ENCODE peak calls at places on chromosomes 13 and 19, in four cellular contexts. One of them, this sample, is unnamed.

GRCh38 chr13:113729329-113730019 is 29.6 kb upstream of the TMEM255B start:
- DNase-seq in neural progenitor cell: no peak
- DNase-seq in MM.1S: no peak
- DNase-seq in fibroblast of lung: no peak
- DNase-seq in this sample: no peak

GRCh38 chr19:17404015-17404414 is 1.4 kb downstream of the BST2 start:
- DNase-seq in MM.1S: no peak
- DNase-seq in neural progenitor cell: no peak
- DNase-seq in fibroblast of lung: no peak
- DNase-seq in this sample: no peak

GRCh38 chr19:39145180-39145953 is 19.8 kb downstream of the PAK4 start:
- DNase-seq in neural progenitor cell: no peak
- DNase-seq in fibroblast of lung: no peak
- DNase-seq in MM.1S: no peak
- DNase-seq in this sample: no peak

GRCh38 chr19:288911-289310 is 2.3 kb downstream of the PLPP2 start:
- DNase-seq in MM.1S: no peak
- DNase-seq in neural progenitor cell: no peak
- DNase-seq in fibroblast of lung: no peak
- DNase-seq in this sample: no peak

GRCh38 chr13:91211548-91211947 is 135.9 kb upstream of the MIR17HG start:
- DNase-seq in MM.1S: no peak
- DNase-seq in fibroblast of lung: no peak
- DNase-seq in neural progenitor cell: no peak
- DNase-seq in this sample: no peak

GRCh38 chr19:8097198-8097597 is 44.6 kb downstream of the CCL25 start:
- DNase-seq in neural progenitor cell: no peak
- DNase-seq in fibroblast of lung: no peak
- DNase-seq in MM.1S: no peak
- DNase-seq in this sample: no peak

GRCh38 chr19:51055866-51056265 is 9.0 kb downstream of the KLK13 start:
- DNase-seq in neural progenitor cell: no peak
- DNase-seq in fibroblast of lung: no peak
- DNase-seq in MM.1S: no peak
- DNase-seq in this sample: no peak

GRCh38 chr19:39351537-39352037 is 9.4 kb downstream of the SAMD4B start:
- DNase-seq in fibroblast of lung: peak
- DNase-seq in MM.1S: peak
- DNase-seq in neural progenitor cell: no peak
- DNase-seq in this sample: peak

GRCh38 chr19:55679343-55680257 is 4.6 kb downstream of the EPN1 start:
- DNase-seq in fibroblast of lung: no peak
- DNase-seq in MM.1S: no peak
- DNase-seq in neural progenitor cell: no peak
- DNase-seq in this sample: peak

GRCh38 chr19:48396010-48396870 is 2.8 kb downstream of the GRIN2D start:
- DNase-seq in fibroblast of lung: no peak
- DNase-seq in MM.1S: no peak
- DNase-seq in neural progenitor cell: peak
- DNase-seq in this sample: no peak

GRCh38 chr13:105363747-105364177 is 1171.7 kb downstream of the EFNB2 start:
- DNase-seq in neural progenitor cell: peak
- DNase-seq in fibroblast of lung: peak
- DNase-seq in MM.1S: no peak
- DNase-seq in this sample: no peak

GRCh38 chr13:91724591-91724990 is 326.2 kb downstream of the GPC5 start:
- DNase-seq in MM.1S: no peak
- DNase-seq in fibroblast of lung: no peak
- DNase-seq in neural progenitor cell: no peak
- DNase-seq in this sample: no peak

GRCh38 chr13:50168803-50169202 is 153.6 kb downstream of the KCNRG start:
- DNase-seq in neural progenitor cell: no peak
- DNase-seq in MM.1S: no peak
- DNase-seq in fibroblast of lung: no peak
- DNase-seq in this sample: no peak

GRCh38 chr13:23851106-23851505 is 38.1 kb downstream of the MIPEP start:
- DNase-seq in MM.1S: no peak
- DNase-seq in fibroblast of lung: peak
- DNase-seq in neural progenitor cell: no peak
- DNase-seq in this sample: no peak

GRCh38 chr13:67740871-67741475 is 510.8 kb upstream of the PCDH9 start:
- DNase-seq in neural progenitor cell: no peak
- DNase-seq in MM.1S: no peak
- DNase-seq in fibroblast of lung: peak
- DNase-seq in this sample: no peak

GRCh38 chr19:12790628-12791344 is 500 bp upstream of the JUNB start:
- DNase-seq in fibroblast of lung: no peak
- DNase-seq in MM.1S: no peak
- DNase-seq in neural progenitor cell: peak
- DNase-seq in this sample: no peak

GRCh38 chr13:26629260-26629659 is 71.8 kb downstream of the WASF3 start:
- DNase-seq in neural progenitor cell: no peak
- DNase-seq in MM.1S: no peak
- DNase-seq in fibroblast of lung: no peak
- DNase-seq in this sample: no peak

GRCh38 chr13:75762066-75762937 is 126.2 kb downstream of the LMO7 start:
- DNase-seq in MM.1S: peak
- DNase-seq in neural progenitor cell: no peak
- DNase-seq in fibroblast of lung: peak
- DNase-seq in this sample: peak

GRCh38 chr13:75788494-75788991 is 152.4 kb downstream of the LMO7 start:
- DNase-seq in neural progenitor cell: no peak
- DNase-seq in MM.1S: no peak
- DNase-seq in fibroblast of lung: peak
- DNase-seq in this sample: no peak

GRCh38 chr19:41570179-41570578 is 5.8 kb upstream of the CEACAM21 start:
- DNase-seq in neural progenitor cell: no peak
- DNase-seq in fibroblast of lung: no peak
- DNase-seq in MM.1S: no peak
- DNase-seq in this sample: no peak

GRCh38 chr19:16233836-16234551 is 36.3 kb downstream of the AP1M1 start:
- DNase-seq in MM.1S: no peak
- DNase-seq in neural progenitor cell: no peak
- DNase-seq in fibroblast of lung: no peak
- DNase-seq in this sample: no peak

GRCh38 chr13:110413311-110414040 is 106.4 kb downstream of the COL4A2 start:
- DNase-seq in MM.1S: no peak
- DNase-seq in neural progenitor cell: no peak
- DNase-seq in fibroblast of lung: no peak
- DNase-seq in this sample: no peak

GRCh38 chr13:66405908-66406802 is 824.0 kb downstream of the PCDH9 start:
- DNase-seq in neural progenitor cell: peak
- DNase-seq in fibroblast of lung: peak
- DNase-seq in MM.1S: no peak
- DNase-seq in this sample: no peak

GRCh38 chr13:22665531-22665930 is 515.2 kb upstream of the SGCG start:
- DNase-seq in MM.1S: no peak
- DNase-seq in neural progenitor cell: no peak
- DNase-seq in fibroblast of lung: no peak
- DNase-seq in this sample: no peak

GRCh38 chr19:12782174-12782423 is 6.7 kb upstream of the HOOK2 start:
- DNase-seq in neural progenitor cell: no peak
- DNase-seq in fibroblast of lung: no peak
- DNase-seq in MM.1S: no peak
- DNase-seq in this sample: no peak

GRCh38 chr13:74573654-74574053 is 439.4 kb upstream of the KLF12 start:
- DNase-seq in MM.1S: no peak
- DNase-seq in fibroblast of lung: no peak
- DNase-seq in neural progenitor cell: peak
- DNase-seq in this sample: no peak

GRCh38 chr13:46687810-46688209 is 109.2 kb downstream of the ESD start:
- DNase-seq in fibroblast of lung: peak
- DNase-seq in MM.1S: no peak
- DNase-seq in neural progenitor cell: no peak
- DNase-seq in this sample: no peak

GRCh38 chr19:44576843-44577565 is 36.4 kb upstream of the IGSF23 start:
- DNase-seq in MM.1S: peak
- DNase-seq in fibroblast of lung: peak
- DNase-seq in neural progenitor cell: peak
- DNase-seq in this sample: no peak

GRCh38 chr13:112901951-112902651 is 66.9 kb upstream of the MCF2L start:
- DNase-seq in MM.1S: no peak
- DNase-seq in fibroblast of lung: peak
- DNase-seq in neural progenitor cell: no peak
- DNase-seq in this sample: no peak

GRCh38 chr13:51971520-51972426 is 39.5 kb downstream of the ATP7B start:
- DNase-seq in fibroblast of lung: no peak
- DNase-seq in MM.1S: no peak
- DNase-seq in neural progenitor cell: no peak
- DNase-seq in this sample: no peak

GRCh38 chr13:45464687-45465453 is at the start of gene COG3:
- DNase-seq in fibroblast of lung: peak
- DNase-seq in MM.1S: peak
- DNase-seq in neural progenitor cell: peak
- DNase-seq in this sample: peak
- TF ChIP-seq CTCF in fibroblast of lung: no peak
- TF ChIP-seq CTCF in MM.1S: no peak
- TF ChIP-seq CTCF in neural progenitor cell: peak
- TF ChIP-seq CTCF in this sample: peak

DNA sequence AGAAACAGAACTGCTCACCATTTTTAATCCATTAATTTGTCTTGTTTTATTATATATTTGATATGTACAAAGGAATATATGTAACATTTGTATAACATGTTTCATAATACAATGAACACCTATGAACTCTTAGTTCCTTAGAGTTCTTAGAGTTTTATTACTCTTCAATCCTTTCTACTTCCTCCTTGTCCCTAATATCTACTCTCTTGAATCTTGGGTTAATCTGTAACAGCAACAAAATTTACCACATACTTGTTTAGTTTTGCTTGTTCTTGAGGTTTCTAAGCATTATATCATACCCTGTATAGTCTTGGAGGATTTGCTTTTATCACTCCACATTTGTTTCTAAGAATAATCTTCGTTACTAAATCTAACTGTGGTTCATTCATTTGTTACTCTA is 151.4 kb downstream of the PDS5B start:
- DNase-seq in fibroblast of lung: peak
- DNase-seq in MM.1S: no peak
- DNase-seq in neural progenitor cell: no peak
- DNase-seq in this sample: no peak
- H3K4me3 ChIP-seq in fibroblast of lung: peak
- H3K4me3 ChIP-seq in MM.1S: no peak
- H3K4me3 ChIP-seq in neural progenitor cell: no peak
- H3K4me3 ChIP-seq in this sample: peak

DNA sequence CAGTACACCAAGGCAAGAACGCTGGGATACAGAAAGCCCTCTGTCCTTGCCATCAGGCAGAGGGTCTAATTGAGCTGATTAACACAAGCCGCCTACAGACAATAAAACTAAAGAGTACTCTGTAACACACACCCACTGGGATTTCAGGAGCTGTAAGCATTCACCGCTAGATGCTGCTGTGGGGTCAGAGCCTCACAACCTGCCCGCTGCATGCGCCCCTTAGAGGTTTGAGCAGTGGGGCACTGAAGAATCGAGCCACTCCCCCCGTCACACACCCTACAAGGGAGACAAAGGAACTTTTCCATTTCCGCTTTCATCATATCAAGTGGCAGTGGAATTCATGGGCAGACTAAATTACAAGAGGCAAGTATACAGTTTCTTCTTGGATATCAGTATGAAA is 1080.6 kb downstream of the PCDH17 start:
- DNase-seq in fibroblast of lung: no peak
- DNase-seq in MM.1S: no peak
- DNase-seq in neural progenitor cell: peak
- DNase-seq in this sample: no peak
- TF ChIP-seq CTCF in fibroblast of lung: no peak
- TF ChIP-seq CTCF in MM.1S: no peak
- TF ChIP-seq CTCF in neural progenitor cell: peak
- TF ChIP-seq CTCF in this sample: no peak

DNA sequence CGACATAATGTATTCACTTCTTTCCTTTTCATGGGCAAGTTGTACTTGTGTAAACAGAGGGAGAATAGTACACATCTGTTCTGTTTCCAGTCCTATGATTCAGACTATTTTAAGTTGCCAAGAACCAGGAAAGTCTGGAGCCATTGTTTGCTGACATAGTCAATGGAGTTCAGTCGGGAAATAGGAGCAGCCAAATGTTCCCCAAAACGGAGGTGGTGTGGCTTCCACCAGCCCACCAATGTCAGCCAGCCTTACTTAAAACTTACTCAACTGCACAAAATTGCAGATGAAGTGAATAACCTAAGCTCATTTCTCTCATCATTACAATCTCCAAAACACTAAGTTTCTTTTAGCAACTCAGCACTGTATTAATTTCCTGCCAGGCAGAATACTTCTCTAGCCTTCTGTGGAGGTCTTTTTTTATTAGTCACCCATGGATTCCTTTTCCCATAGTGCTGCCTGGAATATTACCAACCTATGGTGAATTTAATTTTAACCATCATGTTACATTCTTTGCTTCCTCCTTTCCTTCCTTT is 22.3 kb upstream of the CSNK1A1L start:
- DNase-seq in MM.1S: no peak
- DNase-seq in neural progenitor cell: no peak
- DNase-seq in fibroblast of lung: peak
- DNase-seq in this sample: no peak
- H3K4me3 ChIP-seq in MM.1S: no peak
- H3K4me3 ChIP-seq in neural progenitor cell: no peak
- H3K4me3 ChIP-seq in fibroblast of lung: no peak
- H3K4me3 ChIP-seq in this sample: no peak

GRCh38 chr19:4182082-4182926 is at the start of the genes ANKRD24 and SIRT6:
- DNase-seq in MM.1S: peak
- DNase-seq in fibroblast of lung: peak
- DNase-seq in neural progenitor cell: peak
- DNase-seq in this sample: peak
- TF ChIP-seq CTCF in MM.1S: no peak
- TF ChIP-seq CTCF in fibroblast of lung: no peak
- TF ChIP-seq CTCF in neural progenitor cell: no peak
- TF ChIP-seq CTCF in this sample: no peak

DNA sequence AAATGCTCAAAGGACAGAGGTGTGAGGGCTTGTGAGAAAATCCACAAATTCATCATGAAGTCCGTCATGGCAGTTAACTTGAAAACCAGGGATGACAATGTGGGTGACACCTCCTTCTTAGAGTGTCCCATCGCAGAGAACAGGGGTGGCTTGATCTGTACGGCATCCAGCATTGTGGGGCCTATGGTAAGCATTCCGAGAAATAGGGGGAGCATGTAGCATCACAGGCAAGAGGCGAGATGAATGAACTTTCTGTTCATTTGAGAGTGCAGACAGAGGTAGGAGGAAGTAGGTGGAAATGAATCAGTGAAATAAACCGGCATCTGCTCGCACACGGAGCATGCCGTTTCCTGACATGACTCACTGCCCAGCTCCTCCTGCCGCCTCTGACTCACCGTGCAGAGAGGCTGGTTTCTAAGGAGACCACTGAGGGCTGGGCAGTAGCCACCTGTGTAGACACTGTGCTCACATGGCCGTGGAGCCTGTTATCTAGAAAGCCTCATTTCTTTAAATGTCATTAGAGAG is 339.0 kb downstream of the RFC3 start:
- DNase-seq in fibroblast of lung: peak
- DNase-seq in MM.1S: no peak
- DNase-seq in neural progenitor cell: no peak
- DNase-seq in this sample: peak
- H3K4me3 ChIP-seq in fibroblast of lung: no peak
- H3K4me3 ChIP-seq in MM.1S: no peak
- H3K4me3 ChIP-seq in neural progenitor cell: no peak
- H3K4me3 ChIP-seq in this sample: no peak